ENCODE peak calls at places on chromosomes 11 and 22, in nine cellular contexts. Z is upper lobe of right lung, N is tibial nerve, E is uterus, H is lung, K is ovary, W is transverse colon, X is Caco-2, G is brain microvascular endothelial cell. U is an unnamed sample.

GRCh38 chr22:23302171-23303002 is 122.1 kb downstream of the BCR start:
- DNase-seq in G (peak; percentile 54), K (peak; percentile 33), Z (no peak), H (no peak), X (peak; percentile 28), E (no peak), N (peak; percentile 12), W (no peak), U (no peak)

GRCh38 chr11:11677672-11678356 is 56.0 kb upstream of the GALNT18 start:
- DNase-seq in E (no peak), X (no peak), Z (no peak), K (no peak), W (no peak), H (no peak), N (no peak), G (no peak), U (no peak)

GRCh38 chr11:112128483-112129121 is 35.3 kb downstream of the IL18 start:
- DNase-seq in K (no peak), H (no peak), W (peak; percentile 90), X (no peak), E (peak; percentile 27), N (peak; percentile 33), G (peak; percentile 89), Z (no peak), U (peak; percentile 75)

GRCh38 chr22:43226368-43226979 is 39.5 kb upstream of the TTLL12 start:
- DNase-seq in H (no peak), E (no peak), K (peak; percentile 70), W (no peak), Z (no peak), X (no peak), G (peak; percentile 9), N (no peak), U (no peak)

GRCh38 chr22:37604875-37605274 is 3.8 kb upstream of the GGA1 start:
- DNase-seq in W (no peak), E (no peak), Z (no peak), H (no peak), K (no peak), N (no peak), X (no peak), G (no peak), U (no peak)

GRCh38 chr22:20576445-20576816 is 69.0 kb downstream of the MED15 start:
- DNase-seq in K (no peak), Z (no peak), E (no peak), W (no peak), G (no peak), X (no peak), N (no peak), H (no peak), U (no peak)

GRCh38 chr11:11211888-11212287 is 141.2 kb downstream of the CSNK2A3 start:
- DNase-seq in G (no peak), Z (no peak), N (no peak), H (no peak), W (no peak), E (no peak), X (no peak), K (no peak), U (peak; percentile 53)

GRCh38 chr22:17484608-17485007 is 78.7 kb upstream of the SLC25A18 start:
- DNase-seq in W (no peak), E (no peak), H (no peak), K (no peak), N (no peak), G (no peak), X (no peak), Z (no peak), U (no peak)

GRCh38 chr22:20956258-20957117 is 10.6 kb upstream of the AIFM3 start:
- DNase-seq in H (no peak), N (no peak), K (no peak), Z (peak; percentile 67), E (no peak), W (peak; percentile 87), X (peak; percentile 74), G (peak; percentile 9), U (peak; percentile 83)

GRCh38 chr11:8604078-8604723 is 10.2 kb upstream of the STK33 start:
- DNase-seq in E (peak; percentile 74), K (peak; percentile 54), X (peak; percentile 51), W (peak; percentile 67), Z (peak; percentile 77), G (peak; percentile 100), H (peak; percentile 72), N (no peak), U (peak; percentile 100)

GRCh38 chr11:84384637-84385227 is 1098.6 kb upstream of the CCDC90B start:
- DNase-seq in N (peak; percentile 25), W (peak; percentile 18), X (peak; percentile 60), E (no peak), G (peak; percentile 69), H (peak; percentile 33), Z (no peak), K (no peak), U (peak; percentile 54)

GRCh38 chr11:116211166-116211565 is 561.6 kb downstream of the BUD13 start:
- DNase-seq in K (no peak), H (no peak), N (no peak), Z (no peak), W (peak; percentile 24), G (no peak), X (peak; percentile 9), E (no peak), U (no peak)

GRCh38 chr11:118699508-118700220 is 20.2 kb upstream of the TREH start:
- DNase-seq in W (no peak), K (no peak), X (no peak), E (no peak), H (no peak), G (no peak), Z (no peak), N (no peak), U (no peak)

GRCh38 chr11:83511646-83512045 is 225.5 kb upstream of the CCDC90B start:
- DNase-seq in N (no peak), X (no peak), H (no peak), W (no peak), G (no peak), Z (no peak), E (no peak), K (no peak), U (no peak)

GRCh38 chr11:7969756-7970646 is 4.8 kb upstream of the NLRP10 start:
- DNase-seq in X (no peak), E (no peak), N (no peak), W (no peak), H (no peak), K (no peak), G (no peak), Z (no peak), U (no peak)

GRCh38 chr11:85889676-85890579 is 34.7 kb downstream of the CCDC83 start:
- DNase-seq in X (peak; percentile 73), W (no peak), K (no peak), Z (no peak), H (no peak), E (peak; percentile 15), N (no peak), G (peak; percentile 72), U (peak; percentile 86)

GRCh38 chr11:104003491-104003890 is 32.9 kb upstream of the DDI1 start:
- DNase-seq in N (no peak), X (no peak), Z (no peak), H (no peak), W (no peak), K (no peak), E (no peak), G (peak; percentile 42), U (no peak)

GRCh38 chr11:107301886-107302285 is 155.7 kb downstream of the CWF19L2 start:
- DNase-seq in K (no peak), W (no peak), Z (no peak), G (no peak), H (no peak), E (no peak), N (no peak), X (no peak), U (peak; percentile 67)

GRCh38 chr22:35443338-35443737 is 43.4 kb downstream of the MCM5 start:
- DNase-seq in Z (no peak), N (no peak), E (no peak), H (no peak), K (no peak), X (no peak), G (no peak), W (no peak), U (peak; percentile 62)

GRCh38 chr11:9859491-9860305 is 195.8 kb downstream of the SWAP70 start:
- DNase-seq in G (peak; percentile 79), N (no peak), H (no peak), Z (no peak), X (no peak), K (no peak), W (no peak), E (no peak), U (no peak)

GRCh38 chr11:6062691-6063358 is 32.3 kb upstream of the OR56A1 start:
- DNase-seq in E (no peak), G (no peak), X (no peak), H (no peak), Z (no peak), N (no peak), K (no peak), W (no peak), U (no peak)
- TF ChIP-seq CTCF in E (no peak), G (no peak), X (peak; percentile 27), H (no peak), Z (no peak), N (no peak), K (no peak), W (no peak), U (no peak)

GRCh38 chr11:31795706-31796522 is 15.2 kb downstream of the PAX6 start:
- DNase-seq in Z (no peak), W (no peak), X (no peak), K (no peak), H (no peak), E (no peak), G (no peak), N (no peak), U (no peak)
- H3K4me3 ChIP-seq in Z (no peak overlapping the region), W (no peak overlapping the region), X (no peak overlapping the region), K (no peak overlapping the region), H (no peak overlapping the region), E (no peak overlapping the region), G (no peak overlapping the region), N (no peak overlapping the region), U (no peak overlapping the region)

GRCh38 chr22:38739300-38740055 is 16.3 kb downstream of the SUN2 start:
- DNase-seq in W (no peak), K (no peak), X (no peak), E (no peak), H (no peak), G (no peak), N (no peak), Z (no peak), U (no peak)
- H3K36me3 ChIP-seq in W (peaks cover 82% of the 10 kb centered on the region), K (no peaks in the 10 kb centered on the region), X (peaks cover 1% of the 10 kb centered on the region), E (peaks cover 2% of the 10 kb centered on the region), H (peaks cover 17% of the 10 kb centered on the region), G (peaks cover 55% of the 10 kb centered on the region), N (peaks cover 72% of the 10 kb centered on the region), Z (peaks cover 94% of the 10 kb centered on the region), U (peaks cover 57% of the 10 kb centered on the region)

DNA sequence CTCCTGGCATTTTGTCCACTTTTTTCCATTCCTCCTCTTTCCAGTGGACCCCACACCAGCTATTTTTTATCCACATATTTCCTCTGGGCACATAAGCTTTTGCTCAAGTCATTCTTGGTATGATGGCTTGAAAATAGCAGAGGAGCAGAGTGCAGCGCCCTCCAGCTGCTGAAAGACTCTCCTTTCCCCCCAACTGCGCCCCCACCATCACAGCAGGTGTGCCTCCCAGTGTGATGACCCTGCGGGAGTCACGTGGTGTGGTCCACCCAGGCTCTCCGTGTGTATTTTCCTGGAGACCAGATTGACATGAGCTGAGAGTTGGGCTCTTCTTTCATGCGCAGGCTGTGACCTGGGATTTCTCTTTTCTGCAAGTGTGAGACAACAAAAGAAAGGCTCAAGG is 1241.6 kb downstream of the TBC1D22A start:
- DNase-seq in H (no peak), Z (no peak), E (no peak), G (no peak), W (no peak), K (no peak), X (no peak), N (no peak), U (no peak)
- TF ChIP-seq CTCF in H (no peak), Z (no peak), E (no peak), G (no peak), W (no peak), K (no peak), X (no peak), N (no peak), U (no peak)